ENCODE peak calls at places on chromosome 1, in eight cellular contexts. J, C, R, O, E, D, A and W are unnamed samples.

GRCh38 chr1:87841332-87841731 is 512.7 kb downstream of the LMO4 start:
- DNase-seq in J (no peak), C (no peak), R (no peak), O (no peak), E (no peak), D (no peak), A (no peak), W (no peak)

GRCh38 chr1:154178856-154179811 is 12.8 kb downstream of the TPM3 start:
- DNase-seq in J (no peak), C (peak; percentile 39), R (peak; percentile 39), O (no peak), E (no peak), D (no peak), A (no peak), W (no peak)

GRCh38 chr1:223726380-223727001 is 14.2 kb downstream of the CAPN2 start:
- DNase-seq in J (peak; percentile 97), C (no peak), R (peak; percentile 95), O (peak; percentile 67), E (peak; percentile 75), D (no peak), A (peak; percentile 98), W (peak; percentile 8)

GRCh38 chr1:215635827-215636226 is 68.7 kb downstream of the KCTD3 start:
- DNase-seq in J (no peak), C (peak; percentile 68), R (no peak), O (no peak), E (no peak), D (no peak), A (no peak), W (no peak)

GRCh38 chr1:3390291-3390690 is 64.2 kb upstream of the ARHGEF16 start:
- DNase-seq in J (no peak), C (no peak), R (no peak), O (no peak), E (no peak), D (no peak), A (no peak), W (no peak)

GRCh38 chr1:55955237-55955636 is 624.1 kb downstream of the PLPP3 start:
- DNase-seq in J (no peak), C (no peak), R (peak; percentile 50), O (peak; percentile 60), E (no peak), D (no peak), A (no peak), W (no peak)

GRCh38 chr1:16420719-16421118 is 16.5 kb downstream of the SPATA21 start:
- DNase-seq in J (no peak), C (no peak), R (no peak), O (no peak), E (no peak), D (no peak), A (no peak), W (no peak)

GRCh38 chr1:203149188-203149840 is 21.8 kb downstream of the ADORA1 start:
- DNase-seq in J (no peak), C (no peak), R (no peak), O (no peak), E (peak; percentile 14), D (no peak), A (no peak), W (no peak)

GRCh38 chr1:183840140-183840539 is 35.2 kb downstream of the RGL1 start:
- DNase-seq in J (no peak), C (no peak), R (peak; percentile 60), O (no peak), E (no peak), D (no peak), A (peak; percentile 68), W (no peak)